ENCODE peak calls at places on chromosomes 4 and X, in eight cellular contexts. G is mammary epithelial cell, T is heart left ventricle, I is heart right ventricle, S is endothelial cell of umbilical vein, L is suprapubic skin, K is IMR-90, P is left ventricle myocardium inferior. D is an unnamed sample. For H3K4me1, the result is how much of the 10 kb centered on the place peaks cover.

GRCh38 chr4:97984545-97985131 is 158.6 kb downstream of the STPG2 start:
- DNase-seq in P (no peak), G (no peak), K (no peak), S (peak), I (no peak), T (no peak), L (no peak), D (no peak)

GRCh38 chrX:8504451-8504850 is 39.8 kb downstream of the VCX3B start:
- DNase-seq in G (peak), T (no peak), S (no peak), P (no peak), K (peak), L (no peak), I (no peak), D (no peak)

GRCh38 chr4:90958256-90958895 is 831.2 kb downstream of the CCSER1 start:
- DNase-seq in T (no peak), I (no peak), L (no peak), K (peak), P (no peak), S (no peak), G (peak), D (no peak)

GRCh38 chrX:51955200-51955599 is 61.8 kb downstream of the MAGED1 start:
- DNase-seq in K (no peak), I (no peak), G (peak), T (no peak), L (no peak), S (no peak), P (no peak), D (no peak)

GRCh38 chr4:177667687-177668086 is 225.4 kb upstream of the AGA start:
- DNase-seq in K (no peak), S (no peak), I (no peak), G (peak), T (no peak), L (no peak), P (no peak), D (no peak)

GRCh38 chrX:74023203-74023602 is 280.8 kb upstream of the ZCCHC13 start:
- DNase-seq in G (no peak), T (no peak), P (no peak), L (no peak), K (no peak), I (no peak), S (no peak), D (no peak)

GRCh38 chrX:105328773-105329172 is 108.3 kb upstream of the TEX13A start:
- DNase-seq in P (no peak), T (no peak), G (peak), I (no peak), L (no peak), S (peak), K (no peak), D (no peak)

GRCh38 chrX:40147399-40148188 is 49.8 kb upstream of the BCOR start:
- DNase-seq in I (no peak), K (no peak), S (no peak), L (no peak), G (no peak), T (no peak), P (no peak), D (no peak)

GRCh38 chrX:68794486-68794885 is 34.3 kb upstream of the EFNB1 start:
- DNase-seq in I (no peak), K (no peak), G (no peak), L (no peak), S (no peak), P (no peak), T (no peak), D (no peak)

GRCh38 chr4:138741778-138742377 is 273.7 kb upstream of the NOCT start:
- DNase-seq in P (no peak), L (no peak), I (no peak), T (no peak), K (no peak), S (no peak), G (no peak), D (no peak)

GRCh38 chrX:114580336-114580735 is 3.5 kb upstream of the HTR2C start:
- DNase-seq in I (no peak), S (no peak), G (no peak), P (no peak), K (no peak), L (no peak), T (no peak), D (no peak)

GRCh38 chrX:122770581-122770980 is 413.5 kb upstream of the GRIA3 start:
- DNase-seq in L (no peak), I (no peak), P (no peak), G (no peak), K (no peak), T (no peak), S (no peak), D (no peak)

GRCh38 chrX:41180194-41180902 is 95.1 kb downstream of the USP9X start:
- DNase-seq in G (peak), I (peak), T (peak), P (no peak), K (peak), S (peak), L (no peak), D (peak)

GRCh38 chrX:47499291-47499690 is 16.3 kb upstream of the ZNF41 start:
- DNase-seq in P (no peak), L (no peak), S (no peak), K (no peak), G (no peak), T (no peak), I (no peak), D (no peak)

GRCh38 chrX:23931149-23931604 is 23.4 kb downstream of the CXorf58 start:
- DNase-seq in I (no peak), P (no peak), S (no peak), G (no peak), K (no peak), L (no peak), T (no peak), D (no peak)

GRCh38 chr4:74223801-74224200 is 65.9 kb downstream of the MTHFD2L start:
- DNase-seq in T (no peak), S (peak), L (no peak), P (no peak), G (peak), K (peak), I (no peak), D (no peak)

GRCh38 chr4:37765741-37766140 is 60.7 kb upstream of the PGM2 start:
- DNase-seq in S (no peak), K (no peak), G (no peak), I (no peak), L (no peak), P (no peak), T (no peak), D (no peak)

GRCh38 chr4:73257242-73257994 is 1.2 kb downstream of the ANKRD17 start:
- DNase-seq in T (peak), L (peak), S (peak), K (peak), P (peak), I (peak), G (peak), D (peak)

GRCh38 chr4:108561086-108561485 is 59.3 kb upstream of the RPL34 start:
- DNase-seq in G (no peak), L (no peak), T (no peak), S (no peak), I (no peak), K (no peak), P (no peak), D (no peak)

GRCh38 chr4:113294910-113295309 is 245.5 kb downstream of the ANK2 start:
- DNase-seq in I (no peak), T (no peak), L (no peak), P (no peak), S (peak), G (no peak), K (no peak), D (no peak)
- TF ChIP-seq CTCF in I (no peak), T (no peak), L (no peak), P (no peak), S (no peak), G (no peak), K (peak), D (peak)

DNA sequence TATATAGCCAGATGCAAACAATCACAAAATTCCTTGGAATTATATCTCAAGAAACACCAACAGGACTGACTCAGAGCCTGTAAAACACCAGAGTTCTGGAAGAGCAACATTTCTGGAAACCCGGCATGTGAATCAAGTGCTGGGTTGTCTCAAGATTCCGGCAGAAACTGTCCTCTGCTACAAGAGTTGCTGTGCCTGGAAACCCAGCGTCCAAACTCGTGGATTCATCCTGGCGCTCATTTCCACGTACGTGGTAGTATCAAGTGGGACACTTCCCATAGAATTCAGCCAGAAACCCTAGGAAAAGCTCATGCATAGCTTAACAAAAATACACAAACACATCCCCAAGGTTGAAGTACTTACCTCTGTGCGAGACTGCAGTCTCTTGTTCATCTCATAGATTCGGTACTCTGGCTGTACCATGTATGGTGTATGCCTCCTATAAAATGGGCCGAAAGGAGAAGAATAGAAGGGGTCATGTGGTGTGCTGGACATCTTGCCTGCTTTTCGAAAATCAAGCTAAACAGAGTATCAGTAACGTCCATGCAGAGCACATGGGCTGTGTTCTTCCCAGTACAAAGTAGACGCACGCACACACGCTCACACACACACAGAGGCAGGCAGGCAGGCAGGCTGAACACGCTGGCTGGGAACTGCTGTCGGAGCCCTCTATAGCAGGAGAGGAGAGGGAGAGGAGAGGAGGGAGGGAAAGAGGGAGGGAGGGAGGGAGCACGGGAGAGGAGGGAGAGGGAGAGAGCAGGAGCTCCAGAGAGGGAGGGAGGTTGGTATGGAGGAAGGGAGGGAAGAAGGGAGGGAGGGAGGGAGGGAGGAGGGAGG is at the start of gene LDB2:
- DNase-seq in I (peak), G (no peak), T (peak), K (peak), P (peak), L (peak), S (peak), D (peak)
- H3K27ac ChIP-seq in I (peak), G (no peak), T (peak), K (peak), P (peak), L (peak), S (peak), D (peak)

DNA sequence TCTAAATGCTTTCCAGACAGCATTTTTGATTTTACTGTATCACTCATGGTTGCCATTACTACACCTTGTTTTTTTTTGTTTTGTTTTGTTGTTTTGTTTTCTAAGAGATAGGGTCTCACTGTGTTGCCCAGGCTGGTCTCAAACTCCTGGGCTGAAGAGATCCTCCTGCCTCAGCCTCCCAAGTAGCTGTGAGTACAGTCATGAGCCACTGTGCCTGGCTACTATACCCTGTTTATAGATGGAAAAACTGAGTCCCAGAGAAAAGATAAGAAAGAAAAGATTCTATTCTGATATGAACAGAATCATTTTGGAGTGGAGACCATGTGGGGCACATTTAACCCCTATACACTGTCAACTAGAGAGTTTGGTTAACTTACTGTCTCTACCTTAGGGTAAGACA is 20.0 kb downstream of the ADD1 start:
- DNase-seq in G (no peak), L (no peak), P (no peak), T (no peak), S (no peak), I (no peak), K (no peak), D (no peak)
- H3K4me1 ChIP-seq in G (under half), L (half or more), P (half or more), T (half or more), S (half or more), I (half or more), K (under half), D (half or more)

GRCh38 chrX:20330545-20330944 is 63.8 kb upstream of the RPS6KA3 start:
- DNase-seq in T (no peak), K (no peak), P (no peak), G (no peak), L (no peak), I (no peak), S (no peak), D (no peak)

GRCh38 chrX:20329435-20329834 is 62.7 kb upstream of the RPS6KA3 start:
- DNase-seq in P (no peak), T (no peak), L (no peak), I (no peak), G (no peak), S (no peak), K (no peak), D (no peak)

DNA sequence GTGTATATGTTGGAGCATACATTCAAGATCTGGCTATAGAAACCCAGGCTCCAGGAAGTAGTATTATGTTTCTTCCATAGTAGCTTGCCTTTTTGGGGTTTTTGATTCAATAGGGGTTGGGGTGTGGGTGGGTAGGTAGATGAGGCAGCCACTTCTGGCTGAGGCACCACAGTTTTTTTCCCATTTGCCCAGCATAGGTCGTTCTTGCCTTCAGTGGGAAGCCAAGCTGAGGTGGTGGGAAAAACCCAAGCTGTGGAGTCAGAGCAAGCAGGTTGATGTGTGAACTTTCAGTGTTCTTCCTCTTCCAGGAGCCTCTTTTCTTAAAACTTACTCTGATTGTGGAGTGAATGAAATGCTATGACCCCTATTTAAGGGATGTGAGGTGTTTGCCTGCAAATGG is 67.0 kb upstream of the RPS6KA3 start:
- DNase-seq in L (no peak), G (no peak), I (no peak), T (no peak), S (no peak), P (no peak), K (no peak), D (no peak)
- TF ChIP-seq CTCF in L (no peak), G (no peak), I (no peak), T (no peak), S (no peak), P (no peak), K (no peak), D (no peak)

GRCh38 chrX:21800344-21800770 is 39.1 kb upstream of the MBTPS2 start:
- DNase-seq in K (peak), S (no peak), P (no peak), I (no peak), G (peak), T (no peak), L (no peak), D (no peak)

GRCh38 chrX:21802054-21802660 is 37.3 kb upstream of the MBTPS2 start:
- DNase-seq in L (no peak), S (no peak), K (no peak), I (no peak), G (no peak), P (no peak), T (no peak), D (no peak)

GRCh38 chrX:21802844-21803243 is 36.6 kb upstream of the MBTPS2 start:
- DNase-seq in L (no peak), G (no peak), S (no peak), P (no peak), I (no peak), K (no peak), T (no peak), D (no peak)

GRCh38 chrX:21799767-21800166 is 39.6 kb upstream of the MBTPS2 start:
- DNase-seq in I (no peak), L (no peak), P (no peak), K (no peak), G (no peak), S (no peak), T (no peak), D (no peak)

DNA sequence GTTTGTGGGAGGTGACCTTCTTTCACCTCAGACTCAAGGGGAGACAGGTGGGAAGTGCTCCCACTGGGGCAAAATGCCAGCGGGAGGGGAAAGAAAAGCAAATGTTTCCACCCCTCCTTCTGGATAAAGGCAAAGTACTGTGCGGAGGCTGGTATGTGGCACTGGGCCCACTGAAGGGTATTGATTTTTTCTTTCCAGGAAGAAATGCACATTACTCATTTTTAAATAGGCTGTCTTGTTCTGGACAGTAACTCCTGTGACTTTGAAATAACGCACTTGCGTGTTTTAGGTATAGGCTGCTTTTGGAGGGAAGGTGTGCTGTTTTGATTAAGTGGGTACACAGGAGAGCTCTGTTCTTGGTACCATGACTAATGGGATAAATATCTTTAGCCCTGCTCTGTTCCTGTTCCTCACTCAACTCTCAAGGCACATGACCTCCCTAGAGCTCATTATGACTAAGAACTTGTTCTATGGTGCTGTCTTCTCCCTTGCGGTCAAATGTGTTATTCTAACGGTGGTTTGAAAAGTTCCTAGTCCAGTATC is 40.7 kb upstream of the MBTPS2 start:
- DNase-seq in P (no peak), T (no peak), L (no peak), I (no peak), G (peak), K (peak), S (no peak), D (no peak)
- H3K27ac ChIP-seq in P (peak), T (no peak), L (no peak), I (no peak), G (peak), K (no peak), S (no peak), D (no peak)

GRCh38 chr4:87053064-87053693 is 118.4 kb downstream of the AFF1 start:
- DNase-seq in P (no peak), K (peak), T (no peak), L (no peak), S (no peak), G (no peak), I (no peak), D (no peak)

GRCh38 chr4:87050596-87050995 is 115.8 kb downstream of the AFF1 start:
- DNase-seq in T (peak), S (no peak), L (no peak), P (peak), I (peak), G (no peak), K (no peak), D (peak)

GRCh38 chr4:87052615-87053014 is 117.8 kb downstream of the AFF1 start:
- DNase-seq in I (no peak), G (no peak), K (no peak), L (no peak), S (no peak), T (no peak), P (no peak), D (no peak)

GRCh38 chr4:87049508-87049907 is 114.7 kb downstream of the AFF1 start:
- DNase-seq in P (no peak), L (no peak), K (no peak), G (no peak), T (no peak), S (peak), I (no peak), D (no peak)

GRCh38 chr4:87051121-87051713 is 116.4 kb downstream of the AFF1 start:
- DNase-seq in P (no peak), T (no peak), L (no peak), I (no peak), S (peak), K (peak), G (no peak), D (no peak)
- H3K4me1 ChIP-seq in P (half or more), T (half or more), L (half or more), I (half or more), S (under half), K (under half), G (under half), D (under half)

GRCh38 chrX:5998901-5999300 is 229.8 kb downstream of the NLGN4X start:
- DNase-seq in G (no peak), I (no peak), L (no peak), K (no peak), T (no peak), P (no peak), S (no peak), D (no peak)
- TF ChIP-seq CTCF in G (no peak), I (no peak), L (no peak), K (no peak), T (no peak), P (no peak), S (no peak), D (no peak)

GRCh38 chr4:169115897-169116254 is 105.8 kb upstream of the CBR4 start:
- DNase-seq in P (no peak), G (peak), L (no peak), S (peak), T (no peak), K (peak), I (no peak), D (no peak)
- H3K27ac ChIP-seq in P (no peak), G (peak), L (peak), S (peak), T (no peak), K (peak), I (no peak), D (no peak)

GRCh38 chr4:2418652-2419571 is at the start of gene CFAP99:
- DNase-seq in L (peak), S (peak), K (peak), T (peak), P (peak), G (peak), I (peak), D (peak)
- H3K4me1 ChIP-seq in L (under half), S (under half), K (under half), T (under half), P (under half), G (under half), I (under half), D (under half)

DNA sequence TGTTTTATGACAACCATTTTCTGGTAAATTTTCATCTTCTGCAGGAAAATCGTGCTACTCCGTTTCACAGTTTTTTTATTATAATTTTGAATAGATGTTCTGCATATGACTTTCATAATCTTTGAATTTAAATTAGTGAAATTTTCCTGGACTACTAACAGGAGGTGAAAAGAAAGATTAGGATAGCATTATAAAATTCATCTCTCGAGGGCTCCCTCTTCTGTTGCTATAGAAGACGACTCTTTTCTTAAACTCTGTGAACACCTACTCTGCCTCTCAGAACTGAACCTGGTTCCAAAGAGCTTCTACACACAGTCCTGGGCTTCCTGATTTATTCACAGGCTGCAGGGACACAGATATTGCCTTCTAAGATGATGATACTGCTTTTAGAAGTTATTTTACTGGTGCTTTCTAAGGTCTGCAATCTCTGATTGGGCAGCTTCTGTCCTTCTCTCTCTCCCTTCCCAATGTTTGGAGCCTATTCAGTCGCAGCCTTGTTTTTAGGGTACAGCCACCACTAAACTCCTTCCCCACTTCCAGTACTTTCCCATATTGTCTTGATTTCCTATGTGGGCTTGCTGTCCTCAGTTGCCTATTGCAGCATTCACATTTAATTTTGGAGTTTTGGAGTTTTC is 10.1 kb upstream of the SAP30 start:
- DNase-seq in T (no peak), I (no peak), S (peak), G (no peak), K (peak), P (no peak), L (no peak), D (no peak)
- TF ChIP-seq CTCF in T (peak), I (peak), S (no peak), G (no peak), K (peak), P (peak), L (no peak), D (peak)

D was measured in right atrium auricular region.